ENCODE peak calls at places on chromosome 10, in six cellular contexts. N is upper lobe of left lung, R is NB4, X is gastrocnemius medialis, P is uterus, J is transverse colon. L is an unnamed sample.

GRCh38 chr10:7572435-7572834 is 94.3 kb downstream of the ITIH5 start:
- DNase-seq in N (no peak), R (peak; percentile 16), X (no peak), P (no peak), J (no peak), L (no peak)

GRCh38 chr10:110074298-110074697 is 66.5 kb downstream of the ADD3 start:
- DNase-seq in N (no peak), R (peak; percentile 69), X (no peak), P (no peak), J (no peak), L (no peak)

GRCh38 chr10:43140414-43140813 is 2.2 kb downstream of the CSGALNACT2 start:
- DNase-seq in N (no peak), R (peak; percentile 83), X (no peak), P (no peak), J (no peak), L (no peak)

GRCh38 chr10:118003146-118003545 is 43.6 kb downstream of the RAB11FIP2 start:
- DNase-seq in N (no peak), R (no peak), X (no peak), P (no peak), J (no peak), L (no peak)

GRCh38 chr10:75191821-75192568 is 18.6 kb upstream of the VDAC2 start:
- DNase-seq in N (peak; percentile 80), R (peak; percentile 64), X (peak; percentile 59), P (peak; percentile 70), J (peak; percentile 64), L (peak; percentile 78)

GRCh38 chr10:27614776-27615175 is 110.7 kb downstream of the RAB18 start:
- DNase-seq in N (no peak), R (no peak), X (no peak), P (no peak), J (no peak), L (no peak)

GRCh38 chr10:6402349-6402709 is 177.7 kb downstream of the PRKCQ start:
- DNase-seq in N (no peak), R (no peak), X (no peak), P (no peak), J (no peak), L (no peak)

GRCh38 chr10:52752801-52753437 is 19.7 kb downstream of the MBL2 start:
- DNase-seq in N (no peak), R (peak; percentile 27), X (no peak), P (no peak), J (no peak), L (no peak)

GRCh38 chr10:48363617-48364355 is 57.3 kb downstream of the MAPK8 start:
- DNase-seq in N (no peak), R (peak; percentile 76), X (peak; percentile 13), P (peak; percentile 19), J (peak; percentile 11), L (no peak)

GRCh38 chr10:124983321-124983720 is 41.4 kb downstream of the ZRANB1 start:
- DNase-seq in N (no peak), R (no peak), X (no peak), P (no peak), J (no peak), L (no peak)

GRCh38 chr10:103535595-103535994 is 42.1 kb downstream of the NEURL1 start:
- DNase-seq in N (no peak), R (no peak), X (no peak), P (no peak), J (no peak), L (no peak)

DNA sequence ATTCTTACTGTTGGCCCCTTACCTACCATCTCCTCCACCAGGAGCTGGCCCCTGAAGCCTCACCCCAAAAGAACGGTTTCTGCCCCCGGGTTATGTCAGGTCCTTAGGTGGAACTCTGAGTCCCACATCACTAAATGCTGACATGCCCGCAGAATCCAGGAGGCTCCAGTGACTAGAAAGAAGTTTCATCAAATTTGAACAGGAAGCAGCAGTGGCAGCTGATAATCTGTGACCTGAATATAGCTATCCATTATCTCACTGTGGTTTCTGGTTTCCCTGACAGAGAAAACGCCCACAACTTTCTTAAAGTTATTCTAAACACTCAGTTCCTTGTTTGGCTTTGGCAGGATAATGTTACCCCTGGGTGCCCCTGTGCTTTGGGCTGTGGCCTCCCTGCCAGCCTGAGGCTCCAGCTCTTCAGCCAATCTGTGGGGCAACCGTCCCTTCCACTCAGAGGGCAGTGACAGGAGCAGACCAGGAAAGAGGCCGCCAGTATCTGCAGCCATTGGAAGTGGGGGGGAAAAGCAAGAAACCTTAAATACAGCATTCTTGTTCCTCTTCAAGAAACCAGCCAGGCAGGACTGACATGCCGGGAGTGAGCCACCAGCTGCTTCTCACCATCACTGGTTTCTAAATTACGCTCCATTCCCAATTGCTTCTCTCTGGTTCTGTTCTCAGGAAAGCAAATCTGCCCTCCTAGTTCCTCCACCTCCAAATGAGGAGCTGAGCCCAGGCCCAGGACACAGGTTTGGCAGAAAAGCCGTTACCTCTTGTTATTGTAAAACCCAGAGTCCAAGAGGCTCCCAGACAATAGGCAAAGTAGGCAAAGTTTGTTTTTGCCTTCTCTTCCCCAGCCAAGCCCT is 41.2 kb upstream of the VCL start:
- DNase-seq in N (no peak), R (peak; percentile 92), X (peak; percentile 27), P (no peak), J (no peak), L (no peak)
- TF ChIP-seq POLR2A in N (no peak), R (no peak), X (no peak), P (no peak), J (no peak), L (no peak)

DNA sequence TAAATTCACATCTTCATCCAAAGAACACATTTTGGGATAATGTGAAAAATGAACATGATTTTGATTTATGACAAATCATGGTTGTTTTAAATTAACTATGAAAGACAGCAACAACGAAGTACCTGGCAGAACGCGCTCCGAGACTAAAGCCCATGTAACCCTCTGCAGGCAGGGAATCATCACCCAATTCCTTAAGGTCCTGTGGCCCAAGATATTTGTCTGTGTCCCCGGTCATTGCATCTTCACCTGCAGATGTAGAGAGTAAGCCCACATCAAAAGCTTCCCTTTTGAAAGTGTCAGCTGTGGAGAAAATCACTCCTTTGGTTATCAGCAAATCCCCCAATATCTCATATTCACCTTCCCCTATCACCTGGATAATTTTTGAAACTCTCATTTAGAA is 232.5 kb upstream of the CCDC6 start:
- DNase-seq in N (no peak), R (no peak), X (no peak), P (no peak), J (no peak), L (no peak)
- H3K4me3 ChIP-seq in N (no peak overlapping the region), R (no peak overlapping the region), X (peak overlapping the region; percentile 63), P (peak overlapping the region; percentile 33), J (peak overlapping the region; percentile 42), L (no peak overlapping the region)

GRCh38 chr10:35223016-35223415 is 96.4 kb downstream of the CREM start:
- DNase-seq in N (no peak), R (no peak), X (no peak), P (no peak), J (no peak), L (no peak)
- TF ChIP-seq CTCF in N (no peak), R (no peak), X (no peak), P (no peak), J (no peak), L (no peak)

GRCh38 chr10:71774916-71775702 is 1.8 kb upstream of the VSIR start:
- DNase-seq in N (no peak), R (peak; percentile 100), X (peak; percentile 34), P (peak; percentile 47), J (peak; percentile 26), L (peak; percentile 46)

GRCh38 chr10:71771821-71772617 is 1.3 kb downstream of the VSIR start:
- DNase-seq in N (no peak), R (peak; percentile 75), X (peak; percentile 67), P (peak; percentile 92), J (peak; percentile 69), L (peak; percentile 57)

GRCh38 chr10:71772832-71773220 is 494 bp downstream of the VSIR start:
- DNase-seq in N (no peak), R (no peak), X (no peak), P (peak; percentile 54), J (peak; percentile 28), L (no peak)

GRCh38 chr10:71771204-71771603 is 2.1 kb downstream of the VSIR start:
- DNase-seq in N (no peak), R (no peak), X (peak; percentile 64), P (no peak), J (no peak), L (no peak)

DNA sequence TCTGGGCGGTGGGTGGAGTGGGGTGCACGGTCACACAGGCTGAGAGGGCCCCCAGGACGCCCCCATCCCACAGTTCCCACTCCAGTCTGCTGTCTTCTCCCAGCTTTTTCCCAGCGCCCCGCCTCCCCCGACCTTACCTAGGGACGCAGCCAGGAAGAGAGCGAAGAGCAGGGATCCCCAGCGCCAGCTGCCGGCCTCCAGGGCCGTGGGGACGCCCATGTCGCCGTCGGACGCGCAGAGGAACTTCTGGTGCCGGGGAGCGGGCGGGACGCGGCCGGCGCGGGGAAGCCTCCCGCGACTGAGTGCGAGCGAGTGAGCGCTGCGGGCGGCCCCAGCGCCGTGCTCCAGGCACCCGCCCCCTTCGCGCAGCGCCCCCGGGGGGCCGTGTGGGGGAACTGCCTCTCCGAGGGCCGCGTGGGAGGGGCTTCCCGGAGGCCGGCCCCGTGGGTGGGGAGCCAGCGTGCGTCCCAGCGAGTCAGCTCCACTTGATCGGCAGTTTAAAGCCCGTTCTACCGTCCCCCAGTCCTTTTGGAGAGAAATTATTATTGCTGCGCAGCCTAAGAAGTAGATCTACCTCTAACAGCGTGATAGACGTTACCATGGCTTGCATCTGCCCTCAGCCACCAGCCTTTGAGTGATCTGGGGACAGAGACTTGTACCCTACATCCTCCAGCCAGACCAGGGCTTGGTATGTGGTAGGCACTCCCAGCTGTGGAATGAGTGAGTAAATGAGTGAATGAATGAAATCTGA is at the start of gene VSIR:
- DNase-seq in N (peak; percentile 99), R (peak; percentile 94), X (peak; percentile 83), P (peak; percentile 89), J (peak; percentile 94), L (peak; percentile 88)
- TF ChIP-seq POLR2A in N (peak; percentile 98), R (peak; percentile 54), X (peak; percentile 86), P (peak; percentile 95), J (peak; percentile 98), L (peak; percentile 99)

DNA sequence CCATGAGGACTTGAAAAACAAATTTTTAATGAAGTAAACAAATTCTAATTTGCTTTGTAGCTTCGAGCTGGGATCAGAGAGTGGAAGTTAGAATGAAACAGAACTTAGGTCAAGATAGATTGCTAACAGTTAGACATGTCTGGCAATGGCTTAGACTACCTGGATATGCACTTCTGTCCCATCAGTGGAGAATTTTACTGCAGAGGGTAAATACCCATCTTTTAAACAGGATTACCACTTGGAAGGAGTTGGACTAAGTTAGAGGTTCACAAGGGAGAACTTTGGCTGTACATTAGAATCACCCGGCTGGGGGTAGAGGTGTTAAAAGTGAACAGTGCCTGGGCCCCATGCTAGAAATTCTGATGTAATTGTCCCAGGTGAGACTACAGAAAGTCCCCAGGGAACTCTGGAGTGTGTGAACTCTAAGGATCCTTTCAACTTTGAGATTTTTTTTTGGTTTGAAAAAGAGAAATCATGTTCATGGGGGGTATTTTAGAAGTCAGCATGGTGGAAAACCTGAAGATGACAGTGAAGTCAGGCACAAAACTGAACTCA is 35.5 kb downstream of the ENTPD1 start:
- DNase-seq in N (no peak), R (no peak), X (no peak), P (no peak), J (no peak), L (no peak)
- H3K4me3 ChIP-seq in N (no peak overlapping the region), R (no peak overlapping the region), X (no peak overlapping the region), P (no peak overlapping the region), J (no peak overlapping the region), L (no peak overlapping the region)

GRCh38 chr10:66586073-66586472 is 339.8 kb upstream of the LRRTM3 start:
- DNase-seq in N (no peak), R (peak; percentile 22), X (no peak), P (no peak), J (peak; percentile 24), L (no peak)
- TF ChIP-seq CTCF in N (no peak), R (peak; percentile 30), X (no peak), P (no peak), J (peak; percentile 48), L (no peak)

GRCh38 chr10:113576853-113577252 is 24.0 kb downstream of the HABP2 start:
- DNase-seq in N (no peak), R (peak; percentile 39), X (no peak), P (no peak), J (no peak), L (no peak)
- TF ChIP-seq POLR2A in N (no peak), R (no peak), X (no peak), P (no peak), J (no peak), L (no peak)